ENCODE peak calls at places on chromosomes 12 and 14, in four cellular contexts. W is OCI-LY7, Y is HCT116, U is neural progenitor cell. B is an unnamed sample.

GRCh38 chr14:70714055-70714550 is 72.4 kb downstream of the TTC9 start:
- DNase-seq in W (peak), Y (peak), U (peak), B (peak)

GRCh38 chr14:83473846-83474245 is 1940.2 kb upstream of the SEL1L start:
- DNase-seq in W (no peak), Y (no peak), U (no peak), B (peak)

GRCh38 chr14:52825085-52825484 is 33.7 kb upstream of the GNPNAT1 start:
- DNase-seq in W (no peak), Y (no peak), U (no peak), B (no peak)

GRCh38 chr12:75953312-75953906 is 78.2 kb downstream of the PHLDA1 start:
- DNase-seq in W (no peak), Y (no peak), U (no peak), B (peak)

GRCh38 chr14:66610154-66610563 is 102.2 kb downstream of the GPHN start:
- DNase-seq in W (peak), Y (peak), U (peak), B (peak)

GRCh38 chr12:25929096-25929637 is 29.3 kb upstream of the RASSF8 start:
- DNase-seq in W (no peak), Y (no peak), U (no peak), B (peak)

GRCh38 chr14:94362614-94363133 is 25.7 kb downstream of the SERPINA1 start:
- DNase-seq in W (no peak), Y (no peak), U (no peak), B (no peak)

GRCh38 chr12:116136340-116136739 is 141.2 kb downstream of the MED13L start:
- DNase-seq in W (no peak), Y (no peak), U (no peak), B (peak)

GRCh38 chr12:20370001-20370381 is 1.7 kb downstream of the PDE3A start:
- DNase-seq in W (no peak), Y (no peak), U (peak), B (peak)

GRCh38 chr14:88986146-88986841 is 161.8 kb downstream of the TTC8 start:
- DNase-seq in W (no peak), Y (peak), U (no peak), B (peak)

GRCh38 chr12:73308747-73309146 is 1036.6 kb downstream of the TRHDE start:
- DNase-seq in W (no peak), Y (peak), U (no peak), B (no peak)

GRCh38 chr12:129080413-129080812 is 227.1 kb downstream of the GLT1D1 start:
- DNase-seq in W (no peak), Y (no peak), U (no peak), B (no peak)

GRCh38 chr12:38847247-38847646 is 58.1 kb downstream of the CPNE8 start:
- DNase-seq in W (no peak), Y (no peak), U (no peak), B (no peak)

GRCh38 chr12:55728185-55728931 is 451 bp downstream of the CD63 start:
- DNase-seq in W (peak), Y (no peak), U (peak), B (peak)

GRCh38 chr14:91253795-91254323 is 9.4 kb upstream of the GPR68 start:
- DNase-seq in W (no peak), Y (no peak), U (no peak), B (no peak)

GRCh38 chr12:57619434-57620244 is 8.4 kb downstream of the ARHGEF25 start:
- DNase-seq in W (no peak), Y (no peak), U (peak), B (no peak)

GRCh38 chr12:45298721-45299120 is 82.8 kb downstream of the ANO6 start:
- DNase-seq in W (no peak), Y (no peak), U (no peak), B (no peak)

GRCh38 chr14:95535226-95536021 is 574 bp downstream of the GLRX5 start:
- DNase-seq in W (peak), Y (no peak), U (peak), B (peak)

GRCh38 chr12:111330800-111331752 is 37.8 kb downstream of the PHETA1 start:
- DNase-seq in W (peak), Y (peak), U (peak), B (peak)

GRCh38 chr12:80441921-80442320 is 2.1 kb upstream of the PTPRQ start:
- DNase-seq in W (no peak), Y (no peak), U (no peak), B (peak)

GRCh38 chr12:100706029-100706428 is 88.5 kb upstream of the ANO4 start:
- DNase-seq in W (no peak), Y (peak), U (no peak), B (peak)
- H3K27ac ChIP-seq in W (no peak), Y (no peak), U (no peak), B (peak)

GRCh38 chr12:95608252-95609033 is 57.2 kb upstream of the USP44 start:
- DNase-seq in W (no peak), Y (no peak), U (no peak), B (peak)
- TF ChIP-seq EZH2phosphoT487 in W (no peak), Y (no peak), U (no peak), B (no peak)

GRCh38 chr12:47373554-47374150 is 293.9 kb upstream of the AMIGO2 start:
- DNase-seq in W (no peak), Y (no peak), U (no peak), B (no peak)

GRCh38 chr12:47378907-47379306 is 299.1 kb upstream of the AMIGO2 start:
- DNase-seq in W (no peak), Y (no peak), U (no peak), B (peak)

GRCh38 chr12:47376937-47377336 is 297.2 kb upstream of the AMIGO2 start:
- DNase-seq in W (no peak), Y (no peak), U (no peak), B (peak)

GRCh38 chr12:47378222-47378582 is 298.4 kb upstream of the AMIGO2 start:
- DNase-seq in W (no peak), Y (no peak), U (no peak), B (no peak)

GRCh38 chr12:47377414-47378221 is 297.9 kb upstream of the AMIGO2 start:
- DNase-seq in W (no peak), Y (no peak), U (no peak), B (peak)
- H3K27ac ChIP-seq in W (no peak), Y (no peak), U (no peak), B (peak)

GRCh38 chr14:75280448-75280830 is 1.8 kb downstream of the FOS start:
- DNase-seq in W (no peak), Y (no peak), U (no peak), B (peak)

GRCh38 chr14:75281691-75282000 is 3.0 kb downstream of the FOS start:
- DNase-seq in W (no peak), Y (no peak), U (no peak), B (no peak)

GRCh38 chr14:75280831-75281690 is 2.4 kb downstream of the FOS start:
- DNase-seq in W (no peak), Y (no peak), U (no peak), B (peak)

GRCh38 chr14:75283162-75283883 is 4.7 kb downstream of the FOS start:
- DNase-seq in W (no peak), Y (no peak), U (no peak), B (peak)

DNA sequence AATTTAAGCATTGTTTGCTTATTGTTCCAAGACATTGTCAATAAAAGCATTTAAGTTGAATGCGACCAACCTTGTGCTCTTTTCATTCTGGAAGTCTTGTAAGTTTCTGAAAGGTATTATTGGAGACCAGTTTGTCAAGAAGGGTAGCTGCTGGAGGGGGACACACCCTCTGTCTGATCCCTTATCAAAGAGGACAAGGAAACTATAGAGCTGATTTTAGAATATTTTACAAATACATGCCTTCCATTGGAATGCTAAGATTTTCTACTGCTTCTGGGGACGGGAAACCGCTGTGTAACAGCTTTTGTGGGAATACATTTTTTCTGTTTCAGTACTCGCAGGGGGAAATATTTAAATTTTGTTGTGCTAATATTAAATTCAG is 3.5 kb downstream of the FOS start:
- DNase-seq in W (no peak), Y (no peak), U (no peak), B (peak)
- TF ChIP-seq EZH2phosphoT487 in W (no peak), Y (no peak), U (no peak), B (no peak)

GRCh38 chr12:83462419-83462818 is 775.7 kb downstream of the TMTC2 start:
- DNase-seq in W (no peak), Y (peak), U (peak), B (no peak)
- H3K27ac ChIP-seq in W (no peak), Y (no peak), U (no peak), B (no peak)

GRCh38 chr12:93109794-93110203 is 180.7 kb upstream of the EEA1 start:
- DNase-seq in W (no peak), Y (no peak), U (no peak), B (peak)
- TF ChIP-seq EZH2phosphoT487 in W (no peak), Y (no peak), U (no peak), B (no peak)

GRCh38 chr12:18443768-18444437 is 182.6 kb downstream of the PIK3C2G start:
- DNase-seq in W (no peak), Y (no peak), U (no peak), B (peak)

GRCh38 chr12:18446245-18446644 is 184.9 kb downstream of the PIK3C2G start:
- DNase-seq in W (no peak), Y (no peak), U (peak), B (no peak)
- H3K27ac ChIP-seq in W (no peak), Y (no peak), U (no peak), B (no peak)

GRCh38 chr12:13095266-13095995 is 8.0 kb downstream of the GSG1 start:
- DNase-seq in W (no peak), Y (no peak), U (no peak), B (no peak)

GRCh38 chr12:13093191-13093849 is 10.1 kb downstream of the GSG1 start:
- DNase-seq in W (no peak), Y (no peak), U (no peak), B (peak)

GRCh38 chr12:13091831-13092230 is 11.6 kb downstream of the GSG1 start:
- DNase-seq in W (no peak), Y (no peak), U (no peak), B (no peak)

GRCh38 chr12:13094349-13094748 is 9.1 kb downstream of the GSG1 start:
- DNase-seq in W (no peak), Y (no peak), U (no peak), B (peak)

DNA sequence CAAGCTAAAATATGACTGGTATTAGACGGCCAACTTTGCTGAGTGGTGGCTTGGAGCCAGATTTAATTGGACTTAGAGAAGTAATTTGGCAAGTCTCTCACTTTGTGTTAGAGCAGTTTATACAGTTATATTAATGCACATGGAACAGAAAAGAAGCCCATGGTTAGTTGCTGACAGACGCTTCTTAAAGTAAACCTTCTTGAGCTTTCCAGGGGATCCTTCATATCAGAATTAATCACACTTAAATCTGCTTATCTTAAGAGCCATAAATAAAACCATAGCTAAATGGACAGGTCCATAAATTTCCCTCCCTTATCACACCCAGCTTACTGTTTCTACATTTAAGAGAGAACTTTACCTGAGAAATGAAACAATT is 9.6 kb downstream of the GSG1 start:
- DNase-seq in W (no peak), Y (no peak), U (no peak), B (peak)
- TF ChIP-seq EZH2phosphoT487 in W (no peak), Y (no peak), U (no peak), B (no peak)

DNA sequence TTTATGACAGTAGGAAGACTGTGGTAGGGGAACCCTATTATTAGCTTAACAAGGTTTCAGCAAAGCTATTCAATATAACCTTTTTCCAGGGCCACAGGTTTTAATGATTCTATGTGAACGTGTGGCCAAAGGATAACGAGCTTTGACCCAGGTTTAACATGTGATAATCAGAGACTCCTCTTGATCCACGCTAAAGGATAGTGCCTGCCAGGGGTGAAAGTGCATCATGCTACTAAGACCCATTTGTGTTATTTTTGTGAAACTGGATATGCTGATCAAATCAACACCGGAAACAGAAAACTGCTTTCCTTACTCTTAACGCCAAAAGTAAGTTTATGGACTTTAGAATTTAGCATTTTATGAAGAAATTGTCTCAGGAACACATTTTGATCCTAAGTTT is 921 bp upstream of the TAOK3 start:
- DNase-seq in W (no peak), Y (no peak), U (peak), B (no peak)
- H3K27ac ChIP-seq in W (no peak), Y (no peak), U (no peak), B (peak)

B was measured in GM23248.